ENCODE peak calls at places on chromosomes 16 and 17, in six cellular contexts. G is psoas muscle, K is gastrocnemius medialis, Y is fibroblast of lung, V is pancreas, Z is adrenal gland. J is an unnamed sample.

GRCh38 chr17:14228903-14229302 is 7.8 kb downstream of the CDRT15 start:
- DNase-seq in K (no peak), Y (peak; percentile 10), Z (no peak), V (no peak), G (no peak), J (no peak)

GRCh38 chr16:11157143-11157542 is 98.9 kb downstream of the SOCS1 start:
- DNase-seq in G (no peak), Y (no peak), Z (no peak), K (no peak), V (no peak), J (no peak)

GRCh38 chr17:55072910-55073309 is 104.3 kb downstream of the STXBP4 start:
- DNase-seq in V (no peak), Y (no peak), G (no peak), Z (no peak), K (no peak), J (no peak)

GRCh38 chr16:84449156-84450140 is 55.0 kb downstream of the MEAK7 start:
- DNase-seq in Z (no peak), Y (no peak), G (no peak), K (no peak), V (no peak), J (no peak)

GRCh38 chr17:35539659-35540026 is 2.2 kb upstream of the SLFN12L start:
- DNase-seq in K (no peak), Z (no peak), V (no peak), G (no peak), Y (no peak), J (no peak)

GRCh38 chr17:67801626-67802175 is 23.6 kb upstream of the BPTF start:
- DNase-seq in Y (no peak), Z (no peak), V (no peak), G (no peak), K (no peak), J (no peak)

GRCh38 chr17:48293319-48294192 is 136.5 kb downstream of the SKAP1 start:
- DNase-seq in G (no peak), Z (no peak), V (no peak), Y (no peak), K (no peak), J (no peak)

GRCh38 chr17:64519601-64520000 is 12.8 kb downstream of the CEP95 start:
- DNase-seq in K (no peak), Y (no peak), Z (no peak), G (no peak), V (no peak), J (no peak)

GRCh38 chr16:31402687-31403086 is 9.6 kb downstream of the ITGAD start:
- DNase-seq in Z (no peak), K (no peak), Y (no peak), G (no peak), V (no peak), J (no peak)

GRCh38 chr17:59764292-59764741 is 56.9 kb downstream of the VMP1 start:
- DNase-seq in Z (no peak), V (no peak), Y (peak; percentile 39), K (no peak), G (no peak), J (no peak)

GRCh38 chr17:21573961-21574610 is 118.2 kb upstream of the KCNJ18 start:
- DNase-seq in V (peak; percentile 54), K (peak; percentile 44), Y (peak; percentile 85), Z (peak; percentile 62), G (peak; percentile 80), J (no peak)

GRCh38 chr17:78000351-78000750 is 41.8 kb downstream of the TNRC6C start:
- DNase-seq in G (no peak), V (no peak), Z (no peak), K (no peak), Y (peak; percentile 37), J (no peak)

GRCh38 chr17:73281926-73282325 is 20.2 kb upstream of the CPSF4L start:
- DNase-seq in V (no peak), Z (no peak), Y (no peak), G (no peak), K (no peak), J (no peak)

GRCh38 chr17:70070297-70071027 is 4.6 kb upstream of the KCNJ16 start:
- DNase-seq in V (no peak), G (no peak), K (no peak), Z (no peak), Y (peak; percentile 74), J (no peak)

GRCh38 chr17:29561541-29562517 is 5.0 kb downstream of the ABHD15 start:
- DNase-seq in V (no peak), K (peak; percentile 27), Z (peak; percentile 55), G (peak; percentile 58), Y (no peak), J (no peak)

GRCh38 chr16:54285414-54286066 is 1.0 kb downstream of the IRX3 start:
- DNase-seq in K (no peak), Z (no peak), V (no peak), Y (no peak), G (peak; percentile 69), J (no peak)

GRCh38 chr17:1200440-1200839 is 20.7 kb upstream of the ABR start:
- DNase-seq in Y (no peak), G (no peak), V (no peak), K (no peak), Z (no peak), J (no peak)

GRCh38 chr17:29664743-29665479 is 42.2 kb upstream of the CORO6 start:
- DNase-seq in Y (peak; percentile 53), Z (no peak), V (no peak), K (no peak), G (no peak), J (no peak)

GRCh38 chr16:12406158-12406557 is 397.5 kb downstream of the CPPED1 start:
- DNase-seq in K (no peak), Y (no peak), G (no peak), V (no peak), Z (no peak), J (no peak)

GRCh38 chr17:75346906-75347305 is 57.7 kb upstream of the SLC25A19 start:
- DNase-seq in V (no peak), Y (peak; percentile 28), Z (no peak), K (no peak), G (no peak), J (no peak)

GRCh38 chr17:40718904-40719303 is 15.4 kb upstream of the KRT24 start:
- DNase-seq in V (no peak), Y (peak; percentile 5), K (no peak), Z (peak; percentile 2), G (no peak), J (no peak)

GRCh38 chr17:10144976-10145375 is 53.4 kb downstream of the GAS7 start:
- DNase-seq in V (no peak), K (no peak), Y (no peak), G (no peak), Z (no peak), J (no peak)

GRCh38 chr17:82812058-82812457 is 27.8 kb downstream of the ZNF750 start:
- DNase-seq in K (no peak), G (peak; percentile 15), Z (no peak), Y (no peak), V (no peak), J (no peak)

GRCh38 chr16:74611721-74612120 is 4.8 kb upstream of the GLG1 start:
- DNase-seq in Y (peak; percentile 85), K (no peak), G (no peak), V (no peak), Z (no peak), J (no peak)

GRCh38 chr17:320809-321385 is 31.7 kb downstream of the RPH3AL start:
- DNase-seq in Z (no peak), V (no peak), Y (no peak), G (peak; percentile 60), K (no peak), J (no peak)

GRCh38 chr16:50281391-50282009 is 15.1 kb downstream of the ADCY7 start:
- DNase-seq in Y (no peak), Z (no peak), V (no peak), K (no peak), G (peak; percentile 35), J (no peak)

GRCh38 chr16:56776562-56776961 is 46.6 kb downstream of the NUP93 start:
- DNase-seq in Z (peak; percentile 55), V (peak; percentile 18), G (peak; percentile 44), K (peak; percentile 15), Y (peak; percentile 61), J (no peak)

GRCh38 chr16:51114369-51114768 is 36.7 kb downstream of the SALL1 start:
- DNase-seq in G (no peak), Y (no peak), Z (no peak), K (no peak), V (no peak), J (no peak)

DNA sequence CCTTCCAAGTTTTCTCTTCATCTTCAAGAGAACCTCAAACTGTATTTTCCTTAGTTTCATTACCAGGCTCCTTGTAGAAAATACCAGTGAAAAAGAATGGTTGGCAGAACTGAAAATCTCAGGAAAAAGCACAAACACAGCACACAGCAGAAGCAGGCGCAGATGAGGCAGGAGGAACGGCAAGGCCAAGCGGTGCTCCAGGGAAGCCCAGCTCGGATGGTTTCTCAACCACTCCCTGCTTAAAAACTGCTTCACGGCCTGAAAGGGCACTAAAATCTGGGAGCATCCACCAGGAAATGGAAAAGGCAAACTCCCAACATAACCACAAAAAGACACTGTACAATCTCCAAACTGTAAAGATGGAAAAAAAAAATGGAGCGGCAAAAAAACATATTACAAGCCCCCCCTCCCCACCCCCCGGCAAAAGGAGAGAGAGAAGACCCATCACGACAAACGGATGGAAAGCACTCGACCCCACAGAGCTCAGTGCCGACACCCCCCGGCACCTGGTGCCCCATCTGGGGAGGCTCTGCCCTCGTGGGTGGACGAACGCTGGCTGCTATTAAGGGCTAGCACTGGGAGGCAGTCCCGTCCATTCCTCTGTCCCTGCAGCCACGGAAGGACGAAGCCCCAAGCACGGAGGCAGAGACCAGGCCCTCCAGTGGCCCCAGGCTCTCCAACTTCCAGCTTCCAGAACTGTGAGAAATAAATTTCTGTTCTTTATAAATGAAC is 127.5 kb downstream of the ZNF778 start:
- DNase-seq in Z (no peak), Y (no peak), V (no peak), K (no peak), G (peak; percentile 46), J (no peak)
- TF ChIP-seq CTCF in Z (no peak), Y (no peak), V (no peak), K (no peak), G (no peak), J (no peak)

GRCh38 chr17:2211661-2212327 is 91.8 kb downstream of the SMG6 start:
- DNase-seq in Z (no peak), G (no peak), V (no peak), Y (no peak), K (no peak), J (no peak)
- TF ChIP-seq CTCF in Z (no peak), G (no peak), V (no peak), Y (no peak), K (no peak), J (no peak)

DNA sequence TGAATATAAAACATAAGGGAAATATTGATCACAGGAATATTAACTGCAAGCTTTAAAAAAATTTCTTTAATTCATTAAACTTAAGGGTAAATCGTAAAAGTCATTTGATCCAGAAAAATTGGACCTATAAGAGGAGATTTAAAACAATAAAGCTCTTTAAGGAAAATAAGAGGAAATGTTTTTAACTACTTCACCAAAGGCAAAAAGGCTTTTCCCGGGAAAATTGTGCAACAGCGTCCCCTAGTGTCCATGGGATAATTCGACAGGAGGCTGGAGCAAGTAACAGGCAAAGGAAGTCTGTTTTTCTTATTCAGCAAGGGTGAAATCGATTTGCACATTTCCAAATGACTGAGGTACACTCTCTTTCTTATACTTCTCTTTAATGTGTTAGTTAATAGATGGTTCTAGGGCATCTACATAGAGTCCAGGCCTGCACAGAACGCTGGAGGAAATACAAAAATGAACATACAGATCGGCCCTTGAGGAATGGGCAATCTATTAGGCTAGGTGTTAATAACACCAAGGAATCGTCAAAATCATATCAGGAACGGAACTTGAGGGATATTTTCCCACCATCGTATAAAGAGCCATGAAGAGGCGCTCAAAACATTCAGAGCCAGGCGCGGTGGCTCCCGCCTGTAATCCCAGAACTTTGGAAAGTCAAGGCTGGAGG is 61.4 kb downstream of the ZNF18 start:
- DNase-seq in V (no peak), K (no peak), G (no peak), Z (peak; percentile 29), Y (peak; percentile 54), J (no peak)
- TF ChIP-seq CTCF in V (peak; percentile 48), K (peak; percentile 42), G (peak; percentile 66), Z (peak; percentile 49), Y (peak; percentile 86), J (peak; percentile 57)

GRCh38 chr17:58127846-58128245 is 20.3 kb upstream of the OR4D1 start:
- DNase-seq in Y (no peak), K (no peak), V (no peak), Z (no peak), G (no peak), J (no peak)
- TF ChIP-seq CTCF in Y (no peak), K (no peak), V (no peak), Z (no peak), G (no peak), J (no peak)